ENCODE peak calls at places on chromosomes 6 and 20, in eight cellular contexts. M is progenitor cell of endocrine pancreas; T is GM23248; I is stimulated activated CD4-positive, alpha-beta T cell treated with anti-CD3 and anti-CD28 coated beads, TNF-alpha, amount 100 ng/mL, for 1 hour; G is ACHN; F is kidney glomerular epithelial cell; C is tibial artery; X is AG10803. Y is an unnamed sample.
A peak's percentile ranks its signal among the peaks of the same experiment; 100 is the strongest.

GRCh38 chr6:56767892-56768531 is 125.3 kb upstream of the DST start:
- DNase-seq in C (no peak), T (no peak), G (no peak), X (no peak), I (no peak), F (no peak), M (no peak), Y (peak; percentile 29)

GRCh38 chr6:47042238-47042843 is at the start of gene ADGRF1:
- DNase-seq in C (no peak), G (no peak), M (no peak), X (no peak), T (no peak), I (no peak), F (peak; percentile 89), Y (no peak)

GRCh38 chr6:34051339-34051919 is 94.5 kb downstream of the GRM4 start:
- DNase-seq in I (no peak), M (no peak), G (no peak), X (no peak), C (no peak), F (no peak), T (no peak), Y (no peak)

GRCh38 chr20:10806539-10806938 is 132.7 kb upstream of the JAG1 start:
- DNase-seq in I (no peak), M (no peak), F (no peak), C (peak; percentile 34), T (no peak), X (peak; percentile 34), G (no peak), Y (no peak)

GRCh38 chr6:163661271-163661671 is 246.8 kb downstream of the QKI start:
- DNase-seq in G (no peak), F (no peak), T (no peak), X (no peak), M (no peak), I (no peak), C (no peak), Y (peak; percentile 8)

GRCh38 chr6:143058987-143059386 is 1.7 kb upstream of the AIG1 start:
- DNase-seq in M (no peak), G (peak; percentile 11), X (no peak), T (no peak), I (no peak), C (no peak), F (no peak), Y (peak; percentile 6)

GRCh38 chr6:90677440-90677839 is 90.6 kb upstream of the MAP3K7 start:
- DNase-seq in I (no peak), T (no peak), F (no peak), G (no peak), C (no peak), M (no peak), X (no peak), Y (no peak)

GRCh38 chr20:54475334-54476287 is at the start of gene DOK5:
- DNase-seq in X (peak; percentile 18), T (peak; percentile 71), M (peak; percentile 16), I (no peak), C (peak; percentile 50), F (no peak), G (no peak), Y (no peak)